ENCODE peak calls at places on chromosomes 7 and 10, in five cellular contexts. G is K562, M is HepG2, I is H1, B is GM12878. P is an unnamed sample. For H4K20me1, the result is how much of the 10 kb centered on the place peaks cover.

GRCh38 chr7:40680657-40681056 is 545.9 kb downstream of the SUGCT start:
- DNase-seq in G (peak), M (peak), I (no peak), B (no peak), P (peak)

GRCh38 chr7:15433154-15433553 is 128.7 kb downstream of the AGMO start:
- DNase-seq in G (no peak), M (no peak), I (no peak), B (no peak), P (no peak)

GRCh38 chr10:118045842-118046490 is 775 bp downstream of the RAB11FIP2 start:
- DNase-seq in G (peak), M (peak), I (peak), B (peak), P (no peak)

GRCh38 chr10:7033031-7033430 is 377.8 kb downstream of the SFMBT2 start:
- DNase-seq in G (no peak), M (no peak), I (no peak), B (no peak), P (no peak)

GRCh38 chr10:31601136-31601535 is 282.1 kb downstream of the ZEB1 start:
- DNase-seq in G (no peak), M (no peak), I (no peak), B (no peak), P (no peak)

GRCh38 chr10:91190876-91191580 is 29.4 kb upstream of the PCGF5 start:
- DNase-seq in G (no peak), M (no peak), I (no peak), B (no peak), P (no peak)

GRCh38 chr10:25125151-25125550 is 49.6 kb upstream of the GPR158 start:
- DNase-seq in G (no peak), M (no peak), I (peak), B (no peak), P (peak)

GRCh38 chr7:104642551-104642950 is 314.1 kb downstream of the LHFPL3 start:
- DNase-seq in G (no peak), M (no peak), I (no peak), B (no peak), P (peak)

GRCh38 chr7:126411821-126412383 is 840.8 kb downstream of the GRM8 start:
- DNase-seq in G (no peak), M (no peak), I (no peak), B (peak), P (no peak)

GRCh38 chr10:22652988-22653431 is 61.4 kb downstream of the PIP4K2A start:
- DNase-seq in G (no peak), M (no peak), I (no peak), B (no peak), P (no peak)

GRCh38 chr7:116399808-116400207 is 99.7 kb upstream of the CAV2 start:
- DNase-seq in G (no peak), M (no peak), I (no peak), B (no peak), P (no peak)

GRCh38 chr10:50625663-50626062 is 1.9 kb upstream of the SGMS1 start:
- DNase-seq in G (peak), M (no peak), I (no peak), B (no peak), P (peak)

GRCh38 chr10:74643586-74643956 is 182.8 kb upstream of the KAT6B start:
- DNase-seq in G (no peak), M (no peak), I (no peak), B (no peak), P (no peak)

GRCh38 chr7:95501261-95501816 is 15.6 kb downstream of the ASB4 start:
- DNase-seq in G (no peak), M (no peak), I (no peak), B (peak), P (no peak)

GRCh38 chr7:46603296-46603701 is 682.2 kb upstream of the IGFBP3 start:
- DNase-seq in G (no peak), M (no peak), I (no peak), B (no peak), P (no peak)

GRCh38 chr7:101846006-101846405 is 28.6 kb downstream of the CUX1 start:
- DNase-seq in G (no peak), M (no peak), I (no peak), B (no peak), P (no peak)

GRCh38 chr7:101843293-101844271 is 26.2 kb downstream of the CUX1 start:
- DNase-seq in G (no peak), M (no peak), I (no peak), B (no peak), P (no peak)

GRCh38 chr7:101848168-101848951 is 30.9 kb downstream of the CUX1 start:
- DNase-seq in G (no peak), M (no peak), I (no peak), B (no peak), P (no peak)

GRCh38 chr7:101841328-101841727 is 23.9 kb downstream of the CUX1 start:
- DNase-seq in G (no peak), M (no peak), I (no peak), B (no peak), P (no peak)

GRCh38 chr7:101846800-101847538 is 29.5 kb downstream of the CUX1 start:
- DNase-seq in G (no peak), M (no peak), I (no peak), B (no peak), P (no peak)
- H4K20me1 ChIP-seq in G (under half), M (under half), I (under half), B (under half), P (under half)

GRCh38 chr7:144824360-144824759 is 11.5 kb downstream of the TPK1 start:
- DNase-seq in G (no peak), M (no peak), I (no peak), B (no peak), P (no peak)
- TF ChIP-seq TAF1 in G (no peak), M (no peak), I (no peak), B (no peak), P (no peak)

DNA sequence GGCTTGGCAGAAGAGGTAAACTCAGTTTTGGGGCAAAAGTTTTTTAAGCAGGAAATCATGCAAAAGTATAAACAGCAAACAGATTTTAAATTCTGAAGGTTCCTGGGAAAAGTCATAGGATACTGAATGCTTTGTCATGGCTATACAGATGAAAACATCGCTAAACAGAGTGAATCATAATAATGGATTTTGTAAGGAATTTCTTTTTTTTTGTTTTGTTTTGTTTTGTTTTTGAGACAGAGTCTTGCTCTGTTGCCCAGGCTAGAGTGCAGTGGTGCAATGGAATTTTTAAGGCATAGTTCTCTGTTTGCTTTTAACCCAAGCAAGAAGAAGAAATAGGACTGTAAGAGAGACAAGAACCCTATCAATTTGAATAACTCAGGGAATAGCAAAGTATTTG is 285.3 kb downstream of the NRG3 start:
- DNase-seq in G (no peak), M (no peak), I (no peak), B (no peak), P (no peak)
- H4K20me1 ChIP-seq in G (under half), M (under half), I (under half), B (under half), P (under half)

DNA sequence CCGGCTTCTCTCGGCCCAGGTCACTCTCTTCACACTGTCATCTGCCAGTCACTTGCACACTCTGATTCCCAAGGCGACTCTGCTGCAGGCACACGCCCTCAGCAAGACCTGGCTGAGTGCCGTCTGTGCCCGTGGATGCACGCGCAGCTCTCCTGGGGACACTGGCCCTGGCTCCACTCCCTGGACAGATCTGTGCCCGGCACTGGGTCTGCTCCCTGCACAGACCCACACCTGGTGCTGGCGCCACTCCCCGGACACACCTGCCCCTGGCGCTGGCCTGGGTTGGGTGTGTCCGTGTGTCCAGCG is 133.2 kb downstream of the DNAJB6 start:
- DNase-seq in G (no peak), M (no peak), I (no peak), B (no peak), P (no peak)
- TF ChIP-seq TAF1 in G (no peak), M (no peak), I (no peak), B (no peak), P (no peak)

GRCh38 chr7:153543232-153543631 is 509.0 kb upstream of the DPP6 start:
- DNase-seq in G (no peak), M (no peak), I (no peak), B (no peak), P (no peak)
- H4K20me1 ChIP-seq in G (under half), M (under half), I (under half), B (under half), P (under half)

GRCh38 chr10:34906021-34906965 is 91.2 kb upstream of the PARD3 start:
- DNase-seq in G (peak), M (peak), I (peak), B (no peak), P (peak)
- TF ChIP-seq TAF1 in G (no peak), M (no peak), I (no peak), B (no peak), P (no peak)

GRCh38 chr7:139718859-139719258 is 58.9 kb downstream of the HIPK2 start:
- DNase-seq in G (no peak), M (no peak), I (no peak), B (no peak), P (no peak)
- H4K20me1 ChIP-seq in G (under half), M (under half), I (under half), B (under half), P (half or more)

P was measured in SK-N-SH.